ENCODE peak calls at places on chromosome 20, in six cellular contexts. One of them, this sample, is unnamed.

GRCh38 chr20:4064118-4064962 is 49.0 kb upstream of the RNF24 start:
- DNase-seq in IMR-90: peak
- DNase-seq in HFFc6: peak
- DNase-seq in GM06990: no peak
- DNase-seq in GM12865: no peak
- DNase-seq in MCF 10A: peak
- DNase-seq in this sample: peak

GRCh38 chr20:3045816-3046676 is at the start of gene MRPS26:
- DNase-seq in GM12865: peak
- DNase-seq in MCF 10A: peak
- DNase-seq in HFFc6: peak
- DNase-seq in GM06990: peak
- DNase-seq in IMR-90: peak
- DNase-seq in this sample: peak

GRCh38 chr20:13638162-13638495 is 603 bp downstream of the TASP1 start:
- DNase-seq in GM12865: no peak
- DNase-seq in GM06990: no peak
- DNase-seq in MCF 10A: peak
- DNase-seq in IMR-90: peak
- DNase-seq in HFFc6: no peak
- DNase-seq in this sample: peak

GRCh38 chr20:38167851-38168760 is 3.0 kb upstream of the TGM2 start:
- DNase-seq in MCF 10A: peak
- DNase-seq in IMR-90: peak
- DNase-seq in GM12865: no peak
- DNase-seq in HFFc6: peak
- DNase-seq in GM06990: no peak
- DNase-seq in this sample: peak

GRCh38 chr20:25207960-25208534 is 12.5 kb downstream of the ENTPD6 start:
- DNase-seq in HFFc6: no peak
- DNase-seq in IMR-90: no peak
- DNase-seq in MCF 10A: no peak
- DNase-seq in GM12865: no peak
- DNase-seq in GM06990: no peak
- DNase-seq in this sample: no peak

GRCh38 chr20:18666803-18667460 is 79.1 kb downstream of the DTD1 start:
- DNase-seq in HFFc6: no peak
- DNase-seq in IMR-90: no peak
- DNase-seq in MCF 10A: no peak
- DNase-seq in GM12865: no peak
- DNase-seq in GM06990: no peak
- DNase-seq in this sample: no peak

GRCh38 chr20:16498526-16499140 is 74.6 kb downstream of the KIF16B start:
- DNase-seq in HFFc6: no peak
- DNase-seq in MCF 10A: no peak
- DNase-seq in IMR-90: peak
- DNase-seq in GM06990: no peak
- DNase-seq in GM12865: no peak
- DNase-seq in this sample: no peak

GRCh38 chr20:50190251-50191064 is at the start of gene CEBPB:
- DNase-seq in GM12865: peak
- DNase-seq in IMR-90: peak
- DNase-seq in HFFc6: peak
- DNase-seq in MCF 10A: peak
- DNase-seq in GM06990: peak
- DNase-seq in this sample: peak

GRCh38 chr20:51457281-51457932 is 85.1 kb downstream of the NFATC2 start:
- DNase-seq in GM06990: no peak
- DNase-seq in GM12865: peak
- DNase-seq in IMR-90: peak
- DNase-seq in HFFc6: peak
- DNase-seq in MCF 10A: peak
- DNase-seq in this sample: peak

GRCh38 chr20:45153756-45154155 is 20.9 kb upstream of the PI3 start:
- DNase-seq in GM12865: peak
- DNase-seq in MCF 10A: no peak
- DNase-seq in GM06990: peak
- DNase-seq in IMR-90: no peak
- DNase-seq in HFFc6: no peak
- DNase-seq in this sample: no peak

GRCh38 chr20:20212675-20213096 is 155.2 kb upstream of the INSM1 start:
- DNase-seq in GM12865: peak
- DNase-seq in HFFc6: no peak
- DNase-seq in GM06990: no peak
- DNase-seq in MCF 10A: no peak
- DNase-seq in IMR-90: no peak
- DNase-seq in this sample: no peak

GRCh38 chr20:6384956-6385355 is 262.1 kb upstream of the FERMT1 start:
- DNase-seq in HFFc6: no peak
- DNase-seq in MCF 10A: no peak
- DNase-seq in GM06990: no peak
- DNase-seq in IMR-90: no peak
- DNase-seq in GM12865: no peak
- DNase-seq in this sample: no peak

GRCh38 chr20:29878281-29878741 is 1379.2 kb upstream of the DEFB115 start:
- DNase-seq in HFFc6: no peak
- DNase-seq in IMR-90: no peak
- DNase-seq in MCF 10A: no peak
- DNase-seq in GM06990: peak
- DNase-seq in GM12865: peak
- DNase-seq in this sample: no peak

GRCh38 chr20:38134427-38135281 is 30.4 kb downstream of the TGM2 start:
- DNase-seq in MCF 10A: peak
- DNase-seq in GM12865: no peak
- DNase-seq in HFFc6: peak
- DNase-seq in IMR-90: peak
- DNase-seq in GM06990: no peak
- DNase-seq in this sample: peak

GRCh38 chr20:9331707-9332435 is 182.5 kb upstream of the LAMP5 start:
- DNase-seq in MCF 10A: no peak
- DNase-seq in GM12865: no peak
- DNase-seq in GM06990: no peak
- DNase-seq in IMR-90: no peak
- DNase-seq in HFFc6: no peak
- DNase-seq in this sample: no peak

GRCh38 chr20:45097485-45098095 is 3.3 kb downstream of the KCNS1 start:
- DNase-seq in GM06990: peak
- DNase-seq in MCF 10A: no peak
- DNase-seq in HFFc6: no peak
- DNase-seq in IMR-90: no peak
- DNase-seq in GM12865: peak
- DNase-seq in this sample: no peak

GRCh38 chr20:38473353-38473795 is 731 bp downstream of the RALGAPB start:
- DNase-seq in GM06990: no peak
- DNase-seq in HFFc6: peak
- DNase-seq in IMR-90: no peak
- DNase-seq in GM12865: peak
- DNase-seq in MCF 10A: no peak
- DNase-seq in this sample: no peak

GRCh38 chr20:57805784-57806183 is 96.0 kb upstream of the PMEPA1 start:
- DNase-seq in IMR-90: no peak
- DNase-seq in HFFc6: no peak
- DNase-seq in GM06990: no peak
- DNase-seq in GM12865: no peak
- DNase-seq in MCF 10A: no peak
- DNase-seq in this sample: no peak

GRCh38 chr20:33812673-33813462 is 1.7 kb downstream of the CHMP4B start:
- DNase-seq in HFFc6: no peak
- DNase-seq in GM12865: peak
- DNase-seq in GM06990: no peak
- DNase-seq in MCF 10A: peak
- DNase-seq in IMR-90: no peak
- DNase-seq in this sample: peak

GRCh38 chr20:23646106-23646958 is 8.6 kb upstream of the CST3 start:
- DNase-seq in HFFc6: no peak
- DNase-seq in GM06990: no peak
- DNase-seq in MCF 10A: no peak
- DNase-seq in GM12865: no peak
- DNase-seq in IMR-90: no peak
- DNase-seq in this sample: peak

GRCh38 chr20:2331901-2332565 is 36.2 kb downstream of the TGM3 start:
- DNase-seq in HFFc6: no peak
- DNase-seq in GM12865: no peak
- DNase-seq in MCF 10A: no peak
- DNase-seq in GM06990: no peak
- DNase-seq in IMR-90: no peak
- DNase-seq in this sample: no peak

GRCh38 chr20:44738779-44739477 is 6.7 kb upstream of the KCNK15 start:
- DNase-seq in IMR-90: peak
- DNase-seq in HFFc6: peak
- DNase-seq in GM06990: no peak
- DNase-seq in MCF 10A: peak
- DNase-seq in GM12865: peak
- DNase-seq in this sample: peak

GRCh38 chr20:3126527-3126859 is 33.2 kb downstream of the FASTKD5 start:
- DNase-seq in MCF 10A: no peak
- DNase-seq in GM12865: no peak
- DNase-seq in GM06990: no peak
- DNase-seq in HFFc6: no peak
- DNase-seq in IMR-90: no peak
- DNase-seq in this sample: no peak

GRCh38 chr20:18999076-18999475 is 185.5 kb downstream of the SCP2D1 start:
- DNase-seq in HFFc6: no peak
- DNase-seq in GM06990: no peak
- DNase-seq in MCF 10A: no peak
- DNase-seq in IMR-90: no peak
- DNase-seq in GM12865: no peak
- DNase-seq in this sample: no peak

GRCh38 chr20:23664954-23665353 is 23.9 kb downstream of the CST4 start:
- DNase-seq in HFFc6: no peak
- DNase-seq in GM12865: no peak
- DNase-seq in IMR-90: no peak
- DNase-seq in GM06990: no peak
- DNase-seq in MCF 10A: no peak
- DNase-seq in this sample: no peak

GRCh38 chr20:39070484-39071231 is 108.5 kb downstream of the DHX35 start:
- DNase-seq in GM06990: no peak
- DNase-seq in GM12865: no peak
- DNase-seq in HFFc6: peak
- DNase-seq in MCF 10A: peak
- DNase-seq in IMR-90: peak
- DNase-seq in this sample: peak

GRCh38 chr20:58760881-58761280 is 68.3 kb downstream of the NPEPL1 start:
- DNase-seq in IMR-90: no peak
- DNase-seq in GM12865: no peak
- DNase-seq in MCF 10A: no peak
- DNase-seq in GM06990: no peak
- DNase-seq in HFFc6: no peak
- DNase-seq in this sample: no peak

GRCh38 chr20:62123450-62124118 is 1.3 kb downstream of the LSM14B start:
- DNase-seq in GM12865: no peak
- DNase-seq in MCF 10A: no peak
- DNase-seq in HFFc6: peak
- DNase-seq in IMR-90: peak
- DNase-seq in GM06990: no peak
- DNase-seq in this sample: peak
- TF ChIP-seq CTCF in GM12865: no peak
- TF ChIP-seq CTCF in MCF 10A: no peak
- TF ChIP-seq CTCF in HFFc6: peak
- TF ChIP-seq CTCF in IMR-90: peak
- TF ChIP-seq CTCF in GM06990: peak
- TF ChIP-seq CTCF in this sample: no peak

DNA sequence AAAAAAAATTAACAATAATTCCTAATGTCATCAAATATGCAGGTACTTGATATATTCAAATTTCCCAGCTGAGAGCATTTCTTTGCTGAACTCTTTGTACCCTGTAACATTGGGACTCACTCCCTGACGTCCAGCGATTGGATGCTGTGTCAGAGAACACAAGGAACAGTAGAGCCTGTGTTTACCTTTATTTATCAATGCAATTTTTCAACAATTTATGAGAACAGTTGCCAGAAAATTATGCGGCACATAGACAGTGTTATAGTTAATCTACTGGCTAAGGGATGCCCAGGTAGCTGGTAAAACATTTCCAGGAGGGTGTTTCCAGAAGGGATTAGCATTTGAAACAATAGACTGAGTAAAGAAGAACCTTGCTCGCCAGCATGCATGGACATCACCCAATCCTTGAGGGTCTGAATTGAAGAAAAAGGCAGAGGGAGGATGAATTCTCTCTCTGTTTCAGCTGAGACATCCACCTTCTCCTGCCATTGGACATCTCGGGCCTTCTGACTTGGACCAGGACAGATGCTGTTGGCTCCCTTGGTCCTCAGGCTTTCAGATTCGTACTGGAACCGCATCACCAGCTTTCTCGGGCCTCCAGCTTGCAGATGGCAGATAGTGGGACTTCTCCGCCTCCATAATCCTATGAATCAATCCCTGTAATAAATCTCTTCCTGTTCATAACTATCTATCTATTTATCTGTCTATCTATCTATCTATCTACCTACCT is 42.2 kb upstream of the NCOA3 start:
- DNase-seq in GM06990: no peak
- DNase-seq in GM12865: no peak
- DNase-seq in IMR-90: no peak
- DNase-seq in MCF 10A: no peak
- DNase-seq in HFFc6: no peak
- DNase-seq in this sample: no peak
- TF ChIP-seq CTCF in GM06990: no peak
- TF ChIP-seq CTCF in GM12865: no peak
- TF ChIP-seq CTCF in IMR-90: no peak
- TF ChIP-seq CTCF in MCF 10A: no peak
- TF ChIP-seq CTCF in HFFc6: no peak
- TF ChIP-seq CTCF in this sample: no peak

GRCh38 chr20:62133864-62134263 is 9.3 kb downstream of the PSMA7 start:
- DNase-seq in MCF 10A: no peak
- DNase-seq in HFFc6: no peak
- DNase-seq in GM06990: no peak
- DNase-seq in GM12865: peak
- DNase-seq in IMR-90: no peak
- DNase-seq in this sample: no peak
- TF ChIP-seq CTCF in MCF 10A: no peak
- TF ChIP-seq CTCF in HFFc6: peak
- TF ChIP-seq CTCF in GM06990: peak
- TF ChIP-seq CTCF in GM12865: no peak
- TF ChIP-seq CTCF in IMR-90: peak
- TF ChIP-seq CTCF in this sample: no peak

DNA sequence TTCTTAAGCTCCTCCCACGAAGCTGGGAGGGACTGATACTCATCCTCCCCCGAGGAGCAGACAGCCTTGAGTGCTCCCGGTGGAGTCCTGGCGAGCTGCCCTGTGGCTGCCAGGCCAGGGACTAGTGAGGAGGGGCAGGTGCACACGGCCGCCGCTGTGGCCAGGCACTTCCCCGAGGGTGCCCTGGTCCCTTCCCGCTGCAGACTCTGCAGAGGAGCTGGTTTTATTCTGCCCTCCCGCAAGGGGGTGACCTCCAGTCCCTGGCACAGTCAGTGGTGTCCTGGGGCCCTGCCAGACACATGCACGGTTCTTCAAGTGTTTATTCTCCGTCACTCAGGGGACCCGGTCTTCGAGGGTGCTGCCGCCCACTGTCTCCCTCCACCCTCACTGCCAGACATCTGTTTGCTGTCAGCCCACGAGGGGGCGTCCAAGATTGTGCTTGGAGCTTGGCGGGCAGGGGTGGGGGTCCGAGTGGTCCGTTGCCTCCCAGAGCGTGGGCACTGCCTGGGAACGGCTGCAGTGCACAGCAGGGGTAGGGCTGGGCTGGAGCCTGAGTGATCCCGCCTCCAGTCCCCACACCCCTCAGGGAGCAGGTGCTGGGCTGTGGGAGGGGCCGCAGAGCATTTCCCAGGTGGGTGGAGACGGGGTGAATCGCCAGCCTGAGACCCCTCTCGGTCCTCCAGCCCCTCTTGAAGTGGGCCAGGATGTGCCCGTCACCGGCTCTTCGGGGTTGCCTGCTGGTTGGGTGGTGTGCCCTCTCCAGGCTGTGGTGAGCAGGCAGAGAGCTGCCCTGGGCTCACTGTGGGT is 3.1 kb upstream of the CABLES2 start:
- DNase-seq in MCF 10A: peak
- DNase-seq in GM12865: no peak
- DNase-seq in IMR-90: no peak
- DNase-seq in HFFc6: peak
- DNase-seq in GM06990: no peak
- DNase-seq in this sample: no peak
- TF ChIP-seq CTCF in MCF 10A: no peak
- TF ChIP-seq CTCF in GM12865: peak
- TF ChIP-seq CTCF in IMR-90: peak
- TF ChIP-seq CTCF in HFFc6: peak
- TF ChIP-seq CTCF in GM06990: peak
- TF ChIP-seq CTCF in this sample: peak